ENCODE peak calls at places on chromosomes 4 and X, in five cellular contexts. One of them, this sample, is unnamed.
A peak's percentile ranks its signal among the peaks of the same experiment; 100 is the strongest.

GRCh38 chr4:103152381-103152780 is 45.8 kb downstream of the CENPE start:
- DNase-seq in osteoblast: no peak
- DNase-seq in adrenal gland: no peak
- DNase-seq in NB4: no peak
- DNase-seq in neural crest cell: no peak
- DNase-seq in this sample: no peak

GRCh38 chr4:82739292-82740190 is 59.1 kb downstream of the SCD5 start:
- DNase-seq in osteoblast: peak; percentile 89
- DNase-seq in adrenal gland: peak; percentile 61
- DNase-seq in NB4: peak; percentile 80
- DNase-seq in neural crest cell: peak; percentile 83
- DNase-seq in this sample: peak; percentile 73

GRCh38 chrX:68841251-68842049 is 12.6 kb downstream of the EFNB1 start:
- DNase-seq in osteoblast: peak; percentile 52
- DNase-seq in adrenal gland: no peak
- DNase-seq in NB4: peak; percentile 41
- DNase-seq in neural crest cell: no peak
- DNase-seq in this sample: no peak

GRCh38 chrX:95040104-95040503 is 1366.1 kb downstream of the FAM133A start:
- DNase-seq in osteoblast: no peak
- DNase-seq in adrenal gland: no peak
- DNase-seq in NB4: no peak
- DNase-seq in neural crest cell: no peak
- DNase-seq in this sample: no peak

GRCh38 chr4:168710353-168710946 is 213.6 kb downstream of the PALLD start:
- DNase-seq in osteoblast: peak; percentile 68
- DNase-seq in adrenal gland: peak; percentile 27
- DNase-seq in NB4: peak; percentile 44
- DNase-seq in neural crest cell: no peak
- DNase-seq in this sample: no peak

GRCh38 chr4:16418814-16419213 is 192.5 kb upstream of the TAPT1 start:
- DNase-seq in osteoblast: no peak
- DNase-seq in adrenal gland: no peak
- DNase-seq in NB4: no peak
- DNase-seq in neural crest cell: no peak
- DNase-seq in this sample: no peak

GRCh38 chrX:139234898-139235297 is 295.6 kb upstream of the F9 start:
- DNase-seq in osteoblast: no peak
- DNase-seq in adrenal gland: no peak
- DNase-seq in NB4: no peak
- DNase-seq in neural crest cell: no peak
- DNase-seq in this sample: no peak

GRCh38 chrX:24117288-24117687 is 32.2 kb upstream of the ZFX start:
- DNase-seq in osteoblast: peak; percentile 90
- DNase-seq in adrenal gland: peak; percentile 24
- DNase-seq in NB4: no peak
- DNase-seq in neural crest cell: no peak
- DNase-seq in this sample: no peak

GRCh38 chr4:36388710-36389109 is 107.3 kb downstream of the DTHD1 start:
- DNase-seq in osteoblast: no peak
- DNase-seq in adrenal gland: no peak
- DNase-seq in NB4: no peak
- DNase-seq in neural crest cell: no peak
- DNase-seq in this sample: no peak

GRCh38 chr4:155973639-155974475 is 20.2 kb upstream of the CTSO start:
- DNase-seq in osteoblast: peak; percentile 61
- DNase-seq in adrenal gland: no peak
- DNase-seq in NB4: no peak
- DNase-seq in neural crest cell: no peak
- DNase-seq in this sample: no peak

GRCh38 chr4:39103291-39103690 is 41.3 kb downstream of the KLHL5 start:
- DNase-seq in osteoblast: no peak
- DNase-seq in adrenal gland: no peak
- DNase-seq in NB4: peak; percentile 25
- DNase-seq in neural crest cell: no peak
- DNase-seq in this sample: no peak

GRCh38 chr4:81818385-81818784 is 346.7 kb upstream of the RASGEF1B start:
- DNase-seq in osteoblast: no peak
- DNase-seq in adrenal gland: no peak
- DNase-seq in NB4: no peak
- DNase-seq in neural crest cell: no peak
- DNase-seq in this sample: no peak

GRCh38 chrX:107324493-107325310 is 118.3 kb downstream of the DNAAF6 start:
- DNase-seq in osteoblast: peak; percentile 77
- DNase-seq in adrenal gland: peak; percentile 49
- DNase-seq in NB4: peak; percentile 38
- DNase-seq in neural crest cell: peak; percentile 53
- DNase-seq in this sample: no peak

DNA sequence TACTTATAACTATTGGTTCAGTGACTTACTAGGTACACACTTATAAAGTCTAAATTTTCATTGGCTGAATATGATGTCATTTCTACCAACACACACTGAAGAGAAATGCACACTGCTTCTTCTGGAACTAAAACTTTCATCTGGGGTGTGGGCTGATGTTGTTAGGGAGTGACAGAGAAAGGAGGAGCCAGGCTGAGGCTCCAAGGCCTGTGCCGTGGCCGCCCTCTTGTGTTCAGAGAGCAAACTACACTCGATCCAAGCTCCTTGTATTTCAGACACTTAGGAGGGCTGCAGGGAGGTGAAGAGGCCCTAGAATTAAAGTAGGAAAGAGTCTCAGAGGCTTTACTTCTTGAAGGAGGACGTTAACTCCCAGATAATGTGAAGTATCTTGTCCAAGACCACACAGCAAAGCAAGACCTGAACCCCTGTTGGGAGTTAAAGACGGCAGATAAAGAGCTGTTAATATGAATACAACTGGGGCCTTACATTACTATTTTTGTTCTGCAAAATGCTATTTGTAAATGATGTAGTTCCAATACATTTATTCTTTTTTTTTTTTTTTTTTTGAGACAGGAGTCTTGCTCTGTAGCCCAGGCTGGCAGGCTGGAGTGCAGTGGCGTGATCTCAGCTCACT is 137.5 kb downstream of the AFAP1 start:
- DNase-seq in osteoblast: peak; percentile 91
- DNase-seq in adrenal gland: peak; percentile 69
- DNase-seq in NB4: peak; percentile 79
- DNase-seq in neural crest cell: peak; percentile 88
- DNase-seq in this sample: peak; percentile 71
- TF ChIP-seq CTCF in osteoblast: peak; percentile 94
- TF ChIP-seq CTCF in adrenal gland: peak; percentile 81
- TF ChIP-seq CTCF in NB4: peak; percentile 84
- TF ChIP-seq CTCF in neural crest cell: peak; percentile 87
- TF ChIP-seq CTCF in this sample: peak; percentile 84

DNA sequence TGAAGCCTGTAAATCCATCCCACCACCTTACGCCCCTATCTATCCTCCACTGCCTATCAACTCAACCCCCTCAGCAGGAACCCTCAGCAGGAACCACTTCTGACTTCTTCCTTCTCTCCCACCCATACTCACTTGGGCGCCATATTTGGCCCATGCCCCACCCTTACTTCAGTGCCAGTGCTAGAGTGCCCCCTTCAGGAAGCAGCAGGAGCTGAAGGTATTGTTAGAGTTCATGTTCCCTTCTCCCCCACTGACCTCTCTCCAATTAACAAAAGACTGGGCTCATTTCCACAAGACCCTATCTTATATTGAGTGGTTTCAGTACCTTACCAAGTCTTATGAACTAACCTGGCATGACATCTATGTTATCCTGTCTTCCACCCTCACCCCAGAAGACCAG is 363.1 kb upstream of the SLIT2 start:
- DNase-seq in osteoblast: peak; percentile 35
- DNase-seq in adrenal gland: no peak
- DNase-seq in NB4: peak; percentile 24
- DNase-seq in neural crest cell: no peak
- DNase-seq in this sample: no peak
- TF ChIP-seq CTCF in osteoblast: no peak
- TF ChIP-seq CTCF in adrenal gland: no peak
- TF ChIP-seq CTCF in NB4: peak; percentile 21
- TF ChIP-seq CTCF in neural crest cell: no peak
- TF ChIP-seq CTCF in this sample: peak; percentile 5

DNA sequence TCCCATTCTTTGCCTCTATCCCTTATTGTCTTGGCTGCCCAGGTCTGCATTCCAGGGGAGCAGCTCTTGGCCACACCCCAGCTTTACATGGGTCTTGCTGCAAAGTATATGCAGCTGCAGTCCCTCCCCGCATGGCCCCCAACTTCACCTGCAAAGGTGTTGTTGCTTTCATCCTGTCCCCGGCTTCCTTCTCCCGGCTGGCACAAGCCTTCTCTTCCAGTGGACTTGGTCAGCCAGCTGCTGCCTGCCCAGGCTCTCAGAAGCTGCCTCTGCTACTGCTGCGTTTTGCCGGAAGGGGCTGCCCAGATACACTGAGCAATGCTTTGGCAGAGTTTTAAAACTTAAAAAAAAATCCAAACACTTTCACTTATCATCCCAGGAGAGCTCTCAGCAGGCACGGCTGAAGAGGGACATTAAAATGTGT is 121.2 kb upstream of the PDLIM3 start:
- DNase-seq in osteoblast: peak; percentile 83
- DNase-seq in adrenal gland: peak; percentile 78
- DNase-seq in NB4: no peak
- DNase-seq in neural crest cell: no peak
- DNase-seq in this sample: no peak
- TF ChIP-seq CTCF in osteoblast: peak; percentile 60
- TF ChIP-seq CTCF in adrenal gland: peak; percentile 44
- TF ChIP-seq CTCF in NB4: no peak
- TF ChIP-seq CTCF in neural crest cell: peak; percentile 38
- TF ChIP-seq CTCF in this sample: no peak

GRCh38 chr4:96395747-96396146 is 555.9 kb downstream of the PDHA2 start:
- DNase-seq in osteoblast: no peak
- DNase-seq in adrenal gland: no peak
- DNase-seq in NB4: no peak
- DNase-seq in neural crest cell: no peak
- DNase-seq in this sample: no peak
- TF ChIP-seq CTCF in osteoblast: no peak
- TF ChIP-seq CTCF in adrenal gland: no peak
- TF ChIP-seq CTCF in NB4: no peak
- TF ChIP-seq CTCF in neural crest cell: no peak
- TF ChIP-seq CTCF in this sample: no peak

DNA sequence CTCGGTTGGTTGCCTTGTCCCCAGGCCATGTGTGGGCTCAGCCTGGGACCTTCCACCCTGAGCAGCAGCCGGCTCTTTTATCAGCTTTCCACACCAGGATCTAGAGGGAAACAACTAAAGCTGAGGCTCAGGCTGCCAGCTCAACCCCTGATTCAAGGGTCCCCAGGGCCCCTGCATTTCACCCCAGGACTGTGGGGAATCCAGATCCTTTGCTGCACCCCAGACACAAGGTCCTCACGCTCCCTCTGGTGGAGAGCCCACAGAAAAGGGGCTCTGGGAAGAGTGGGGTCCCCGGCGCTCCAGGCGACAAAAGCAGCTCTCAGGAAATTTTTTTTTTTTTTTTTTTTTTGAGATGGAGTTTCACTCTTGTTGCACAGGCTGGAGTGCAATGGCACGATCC is 64.3 kb downstream of the ZFYVE28 start:
- DNase-seq in osteoblast: peak; percentile 90
- DNase-seq in adrenal gland: peak; percentile 14
- DNase-seq in NB4: peak; percentile 59
- DNase-seq in neural crest cell: no peak
- DNase-seq in this sample: peak; percentile 57
- TF ChIP-seq CTCF in osteoblast: peak; percentile 48
- TF ChIP-seq CTCF in adrenal gland: no peak
- TF ChIP-seq CTCF in NB4: peak; percentile 67
- TF ChIP-seq CTCF in neural crest cell: peak; percentile 24
- TF ChIP-seq CTCF in this sample: peak; percentile 19

DNA sequence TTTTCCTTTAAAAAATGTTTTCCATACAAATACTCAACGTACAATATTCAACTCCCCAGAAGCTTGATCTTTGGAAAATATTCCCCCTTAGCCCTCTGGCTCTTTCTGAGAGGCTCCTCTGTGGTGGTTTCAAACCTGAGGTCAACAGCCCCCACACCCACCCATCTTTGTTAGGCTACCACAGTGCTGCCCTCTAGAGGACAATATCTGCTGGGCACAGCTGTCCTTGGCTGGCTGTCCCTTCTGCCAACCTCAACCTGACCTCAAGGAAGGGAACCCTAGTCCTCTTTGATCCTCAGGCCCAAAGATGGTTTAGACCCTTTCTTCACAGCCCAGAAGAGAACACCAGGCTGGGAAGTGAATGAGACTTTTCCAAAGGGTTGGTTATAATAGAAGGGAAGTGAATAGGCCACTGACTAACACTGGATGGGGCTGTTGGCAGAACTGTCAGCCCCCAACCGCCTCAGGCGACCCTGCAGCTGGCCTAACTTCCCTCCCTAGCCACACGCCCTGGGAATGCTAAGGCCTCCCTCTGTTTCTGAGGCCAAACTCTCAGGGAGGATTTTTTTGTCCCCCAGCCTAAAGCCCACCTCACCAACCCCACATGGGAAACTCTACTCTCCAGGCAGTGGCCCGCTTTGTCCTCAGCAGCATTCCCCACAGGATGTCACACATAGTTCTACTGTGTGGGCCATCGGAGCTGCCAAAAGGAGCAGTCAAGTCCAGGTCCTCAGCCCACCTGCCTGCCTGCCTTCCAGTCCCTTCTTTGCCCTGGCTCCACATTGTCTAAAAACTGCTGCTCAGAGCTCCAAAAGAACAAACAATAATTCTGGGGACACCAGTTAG is 34.3 kb downstream of the NYX start:
- DNase-seq in osteoblast: peak; percentile 68
- DNase-seq in adrenal gland: no peak
- DNase-seq in NB4: peak; percentile 50
- DNase-seq in neural crest cell: no peak
- DNase-seq in this sample: no peak
- TF ChIP-seq CTCF in osteoblast: peak; percentile 52
- TF ChIP-seq CTCF in adrenal gland: peak; percentile 17
- TF ChIP-seq CTCF in NB4: peak; percentile 40
- TF ChIP-seq CTCF in neural crest cell: peak; percentile 45
- TF ChIP-seq CTCF in this sample: no peak

DNA sequence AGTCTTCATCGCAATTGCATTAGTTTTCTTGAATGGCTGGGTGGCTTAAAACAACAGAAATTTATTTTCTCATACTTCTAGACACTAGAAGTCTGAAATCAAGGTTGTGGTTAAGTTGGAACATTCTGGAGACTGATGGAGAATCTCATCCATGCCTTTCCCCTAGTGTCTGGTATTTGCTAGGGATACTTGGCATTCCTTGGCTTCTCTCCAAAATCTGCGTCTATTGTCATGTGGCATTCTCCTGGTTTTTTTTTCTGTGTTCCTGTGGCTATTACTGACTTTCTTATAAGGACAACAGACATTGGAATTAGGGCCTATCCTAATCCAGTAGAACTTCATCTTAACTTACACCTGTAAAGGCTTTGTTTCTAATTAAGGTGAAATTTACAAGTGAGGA is 272.8 kb upstream of the EPHA5 start:
- DNase-seq in osteoblast: no peak
- DNase-seq in adrenal gland: no peak
- DNase-seq in NB4: no peak
- DNase-seq in neural crest cell: no peak
- DNase-seq in this sample: no peak
- TF ChIP-seq CTCF in osteoblast: no peak
- TF ChIP-seq CTCF in adrenal gland: no peak
- TF ChIP-seq CTCF in NB4: no peak
- TF ChIP-seq CTCF in neural crest cell: no peak
- TF ChIP-seq CTCF in this sample: no peak

DNA sequence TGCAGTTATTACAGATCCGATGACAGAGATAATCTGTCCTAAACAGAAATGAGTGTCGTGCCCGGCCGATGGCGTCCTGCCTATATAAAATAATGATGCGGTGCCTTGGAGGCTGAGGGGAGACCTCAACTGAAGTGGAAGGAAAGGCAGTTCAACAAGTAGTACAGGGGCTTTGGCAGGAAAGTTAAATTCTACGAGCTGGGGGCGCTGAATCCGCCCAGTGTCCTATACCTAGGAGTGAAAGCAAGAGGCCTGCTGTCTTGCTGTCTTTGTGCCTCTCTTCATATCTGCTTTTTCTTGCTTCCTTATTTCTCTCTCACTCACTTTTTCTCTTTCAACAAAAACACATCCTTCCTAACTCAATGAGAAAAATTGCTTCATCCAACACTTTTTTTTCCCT is 82.2 kb upstream of the PRPS2 start:
- DNase-seq in osteoblast: no peak
- DNase-seq in adrenal gland: no peak
- DNase-seq in NB4: no peak
- DNase-seq in neural crest cell: peak; percentile 12
- DNase-seq in this sample: no peak
- TF ChIP-seq CTCF in osteoblast: peak; percentile 23
- TF ChIP-seq CTCF in adrenal gland: no peak
- TF ChIP-seq CTCF in NB4: no peak
- TF ChIP-seq CTCF in neural crest cell: peak; percentile 53
- TF ChIP-seq CTCF in this sample: no peak

This sample was measured in D721Med.